ENCODE peak calls at places on chromosome 21, in six cellular contexts. R is fibroblast of lung, P is fibroblast of the aortic adventitia, G is hepatocyte, A is GM10248, S is progenitor cell of endocrine pancreas. T is an unnamed sample.

GRCh38 chr21:21813295-21813694 is 815.1 kb downstream of the NCAM2 start:
- DNase-seq in G (no peak), A (no peak), S (no peak), P (no peak), R (no peak), T (no peak)

GRCh38 chr21:25330266-25330665 is 277.0 kb downstream of the MRPL39 start:
- DNase-seq in G (no peak), P (no peak), S (no peak), R (no peak), A (no peak), T (no peak)

GRCh38 chr21:41240040-41240439 is 72.1 kb downstream of the BACE2 start:
- DNase-seq in R (no peak), P (no peak), A (no peak), S (no peak), G (no peak), T (peak)

GRCh38 chr21:15520811-15521643 is 208.8 kb upstream of the USP25 start:
- DNase-seq in S (no peak), P (no peak), R (no peak), A (no peak), G (peak), T (no peak)

GRCh38 chr21:17441370-17441769 is 71.5 kb upstream of the CXADR start:
- DNase-seq in G (peak), R (peak), S (no peak), P (no peak), A (no peak), T (no peak)

GRCh38 chr21:45873418-45873817 is 108.2 kb upstream of the COL6A1 start:
- DNase-seq in R (no peak), G (no peak), P (no peak), A (no peak), S (no peak), T (no peak)

GRCh38 chr21:14600569-14601308 is 54.6 kb upstream of the SAMSN1 start:
- DNase-seq in P (peak), R (no peak), G (no peak), A (no peak), S (no peak), T (no peak)

GRCh38 chr21:25079053-25079452 is 528.2 kb downstream of the MRPL39 start:
- DNase-seq in P (no peak), G (no peak), R (no peak), S (no peak), A (no peak), T (no peak)

GRCh38 chr21:19566975-19567374 is 1163.4 kb upstream of the TMPRSS15 start:
- DNase-seq in R (no peak), G (no peak), A (no peak), S (no peak), P (no peak), T (no peak)

GRCh38 chr21:15204140-15204774 is 139.5 kb upstream of the NRIP1 start:
- DNase-seq in P (no peak), A (no peak), G (no peak), S (no peak), R (no peak), T (no peak)

GRCh38 chr21:23921670-23922418 is 1685.4 kb downstream of the MRPL39 start:
- DNase-seq in P (no peak), G (no peak), R (no peak), S (no peak), A (no peak), T (no peak)

GRCh38 chr21:34582506-34583150 is 32.3 kb downstream of the RCAN1 start:
- DNase-seq in G (peak), A (peak), S (no peak), P (peak), R (peak), T (no peak)
- TF ChIP-seq CTCF in G (peak), A (peak), S (peak), P (peak), R (peak), T (peak)

GRCh38 chr21:33201945-33202344 is 27.8 kb upstream of the IFNAR2 start:
- DNase-seq in S (no peak), G (no peak), P (no peak), A (no peak), R (no peak), T (no peak)

GRCh38 chr21:33205476-33205875 is 24.3 kb upstream of the IFNAR2 start:
- DNase-seq in A (no peak), R (no peak), G (no peak), S (no peak), P (no peak), T (no peak)

GRCh38 chr21:33203371-33203724 is 26.4 kb upstream of the IFNAR2 start:
- DNase-seq in A (no peak), P (no peak), G (no peak), R (no peak), S (no peak), T (no peak)

GRCh38 chr21:33199516-33200217 is 30.1 kb upstream of the IFNAR2 start:
- DNase-seq in S (peak), A (peak), G (peak), P (peak), R (peak), T (peak)

DNA sequence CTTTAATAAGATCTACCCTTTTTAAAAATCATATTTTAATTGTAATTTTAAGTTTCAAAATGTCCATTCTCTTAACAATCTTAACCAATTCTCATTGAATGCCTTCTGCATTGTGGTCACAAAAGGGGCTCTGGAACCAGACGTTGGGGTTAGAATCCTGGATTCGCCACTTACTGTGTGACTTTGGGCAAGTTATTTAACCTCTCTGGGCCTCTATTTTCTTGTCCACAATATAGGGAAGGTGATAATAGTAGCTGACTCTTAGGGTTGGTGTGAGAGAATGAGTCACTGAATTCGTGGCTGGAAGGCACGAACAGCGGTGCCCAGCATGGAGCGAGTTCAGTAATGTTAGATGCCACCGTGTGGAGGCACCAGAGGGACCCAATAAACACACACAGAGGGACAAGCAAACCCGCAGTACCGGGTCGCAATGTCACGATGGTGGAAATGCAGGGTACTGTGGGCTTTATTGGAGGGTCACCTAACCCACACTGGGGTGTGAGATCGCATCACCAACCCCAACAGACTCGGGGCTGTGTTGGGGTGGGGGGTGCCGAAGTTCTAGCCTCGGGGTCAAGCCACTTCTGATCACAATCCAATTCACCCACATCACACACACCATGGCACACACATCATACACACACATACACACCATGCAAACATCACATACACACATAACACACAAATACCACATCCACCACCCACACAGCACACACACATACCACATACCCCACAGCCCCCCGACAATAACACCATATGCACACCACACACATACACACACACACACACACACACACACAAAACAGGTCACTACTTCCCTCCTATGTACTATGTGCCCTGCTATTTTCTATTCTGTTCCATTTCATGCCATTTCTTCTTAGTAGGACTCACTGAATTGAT is 27.0 kb upstream of the IFNAR2 start:
- DNase-seq in R (no peak), A (no peak), G (no peak), S (no peak), P (no peak), T (no peak)
- TF ChIP-seq CTCF in R (no peak), A (no peak), G (no peak), S (no peak), P (no peak), T (no peak)

DNA sequence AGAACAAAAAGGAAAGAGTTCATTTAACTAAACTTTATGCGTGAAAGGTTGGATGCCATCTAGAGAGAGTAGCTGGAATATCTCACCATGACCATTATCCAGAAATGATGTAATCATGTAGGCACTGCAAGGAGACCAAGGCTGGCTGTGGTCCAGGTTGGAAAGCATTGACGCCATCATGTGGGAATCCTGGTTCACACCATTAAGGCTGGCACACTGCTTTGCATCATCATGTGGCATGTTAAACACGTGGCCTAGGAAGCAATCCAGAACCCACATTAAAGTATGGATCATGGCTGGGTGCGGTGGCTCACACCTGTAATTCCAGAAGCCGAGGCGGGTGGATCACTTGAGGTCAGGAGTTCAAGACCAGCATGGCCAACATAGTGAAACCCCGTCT is 4.3 kb downstream of the ADAMTS1 start:
- DNase-seq in R (peak), A (no peak), P (peak), S (no peak), G (peak), T (no peak)
- TF ChIP-seq CTCF in R (no peak), A (no peak), P (peak), S (no peak), G (no peak), T (no peak)

DNA sequence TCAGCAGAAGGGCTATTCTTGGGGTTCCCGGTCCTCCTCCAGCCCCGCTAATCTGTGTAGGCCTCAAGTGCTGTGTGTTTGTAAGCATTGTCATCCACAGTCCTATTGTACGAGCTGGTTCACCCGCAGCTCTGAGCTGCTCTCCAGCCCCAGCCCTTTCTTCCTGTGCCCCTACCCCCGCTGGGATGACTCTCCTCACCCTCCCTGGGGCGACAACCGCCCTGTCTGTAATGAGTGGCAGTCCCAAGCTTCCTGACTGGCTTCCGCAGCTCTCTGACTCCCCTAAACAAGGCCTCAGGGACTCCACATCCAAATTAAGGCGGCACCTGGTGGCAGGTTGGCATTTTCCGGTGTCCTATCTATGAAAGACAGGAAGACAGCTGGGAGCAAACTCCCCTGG is 45.8 kb downstream of the TFF3 start:
- DNase-seq in P (no peak), A (no peak), R (no peak), G (no peak), S (no peak), T (no peak)
- TF ChIP-seq CTCF in P (no peak), A (no peak), R (no peak), G (no peak), S (no peak), T (no peak)

GRCh38 chr21:44800971-44801467 is 601 bp downstream of the UBE2G2 start:
- DNase-seq in A (peak), P (peak), S (no peak), R (peak), G (peak), T (no peak)

GRCh38 chr21:44797775-44798174 is 3.8 kb downstream of the UBE2G2 start:
- DNase-seq in G (no peak), P (no peak), S (no peak), R (no peak), A (no peak), T (no peak)

GRCh38 chr21:44801468-44802395 is at the start of gene UBE2G2:
- DNase-seq in R (peak), A (peak), P (peak), S (peak), G (peak), T (peak)

GRCh38 chr21:44802396-44803153 is 955 bp upstream of the UBE2G2 start:
- DNase-seq in S (no peak), G (peak), P (no peak), A (peak), R (no peak), T (no peak)

DNA sequence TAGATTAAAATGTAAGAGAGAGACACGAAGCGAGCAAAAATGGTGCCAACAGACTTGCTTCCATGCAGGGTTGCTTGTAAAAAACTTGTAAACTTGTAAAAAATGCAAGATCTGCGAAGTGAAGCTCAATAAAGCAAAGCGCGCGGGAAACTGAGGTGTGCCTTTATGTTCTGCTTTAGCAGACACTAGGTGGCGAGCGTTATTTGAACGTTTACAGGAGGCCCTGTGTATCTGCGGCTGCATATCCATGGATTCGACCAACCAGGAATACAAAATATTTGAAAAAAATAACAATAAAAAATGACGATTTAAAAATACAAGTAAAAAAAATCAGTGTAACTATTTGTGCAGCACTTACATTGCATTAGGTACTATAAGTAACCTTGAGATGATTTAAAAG is 1.5 kb downstream of the UBE2G2 start:
- DNase-seq in A (no peak), P (peak), G (peak), S (no peak), R (peak), T (no peak)
- TF ChIP-seq CTCF in A (peak), P (peak), G (peak), S (peak), R (peak), T (peak)

GRCh38 chr21:39269620-39270019 is 43.8 kb downstream of the BRWD1 start:
- DNase-seq in G (no peak), P (no peak), A (no peak), R (no peak), S (no peak), T (no peak)
- TF ChIP-seq CTCF in G (no peak), P (no peak), A (no peak), R (no peak), S (no peak), T (no peak)

DNA sequence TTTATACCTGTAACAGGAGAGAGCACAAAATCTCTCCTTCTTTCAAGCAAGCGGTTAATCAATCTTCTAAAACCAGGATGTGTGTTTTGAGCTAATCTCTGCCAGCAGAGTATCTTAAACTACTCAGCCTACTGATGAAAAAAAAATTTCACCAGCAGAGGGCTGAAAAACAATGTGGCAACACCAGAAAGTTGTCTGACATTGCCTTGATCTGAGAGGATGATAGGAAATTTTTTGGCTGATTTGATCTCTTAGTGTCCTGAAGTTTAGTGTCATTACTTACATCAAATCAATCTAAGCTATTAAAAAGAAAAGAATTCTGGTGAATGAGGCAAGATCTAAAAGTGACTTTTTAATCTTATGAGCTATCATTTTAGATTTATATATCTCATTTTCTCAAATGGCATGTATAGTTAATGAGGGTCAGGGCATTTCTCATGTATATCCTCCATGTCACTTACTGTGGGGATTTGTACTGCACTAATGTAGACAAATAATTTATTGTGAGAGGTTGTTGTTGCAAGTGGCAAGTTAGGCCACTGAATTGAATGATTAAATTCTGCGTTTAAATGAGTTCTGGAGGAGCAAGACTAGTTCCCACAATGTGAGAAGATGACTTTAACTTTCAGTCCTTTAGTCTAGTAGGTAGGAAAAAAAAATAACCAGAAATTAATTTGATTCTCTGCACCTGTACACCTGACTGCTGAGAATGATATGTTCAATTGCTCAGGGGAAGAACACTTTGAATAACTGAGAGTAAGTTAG is 10.8 kb downstream of the ADAMTS1 start:
- DNase-seq in A (no peak), S (no peak), R (no peak), G (no peak), P (peak), T (no peak)
- TF ChIP-seq CTCF in A (no peak), S (peak), R (peak), G (peak), P (peak), T (peak)